ENCODE peak calls at places on chromosomes 3 and 15, in nine cellular contexts. I is GM13977; S is globus pallidus; V is activated naive CD8-positive, alpha-beta T cell treated with anti-CD3 and anti-CD28 coated beads for 36 hours; E is GM12892; U is NCI-H748 treated with DMSO at 0.1 percent for 48 hours; O is LHCN-M2; D is BE2C; A is M059J. P is an unnamed sample.

GRCh38 chr3:45992133-45992729 is 3.4 kb downstream of the FYCO1 start:
- DNase-seq in O (no peak), I (no peak), S (no peak), V (no peak), A (no peak), E (no peak), U (no peak), D (no peak), P (no peak)

GRCh38 chr15:90347666-90348065 is 4.4 kb upstream of the ZNF774 start:
- DNase-seq in D (no peak), I (no peak), E (no peak), A (no peak), U (no peak), S (no peak), O (no peak), V (no peak), P (no peak)

GRCh38 chr3:128080323-128080898 is 28.2 kb downstream of the SEC61A1 start:
- DNase-seq in O (peak), I (no peak), U (no peak), A (peak), S (no peak), D (no peak), V (no peak), E (no peak), P (no peak)

GRCh38 chr15:68419301-68420175 is 12.4 kb downstream of the ITGA11 start:
- DNase-seq in O (peak), E (no peak), U (no peak), V (no peak), A (peak), D (no peak), S (no peak), I (no peak), P (peak)

GRCh38 chr15:33016405-33017024 is 178.0 kb downstream of the FMN1 start:
- DNase-seq in D (no peak), E (no peak), U (no peak), S (no peak), V (no peak), O (no peak), I (no peak), A (no peak), P (no peak)

GRCh38 chr15:51093865-51094605 is 671 bp downstream of the TNFAIP8L3 start:
- DNase-seq in S (no peak), D (no peak), I (peak), E (no peak), V (no peak), U (no peak), O (peak), A (no peak), P (peak)

GRCh38 chr3:149657796-149658443 is at the start of gene WWTR1:
- DNase-seq in D (peak), E (peak), S (peak), I (peak), O (peak), U (peak), V (peak), A (peak), P (peak)

GRCh38 chr15:39717134-39717533 is 65.5 kb downstream of the FSIP1 start:
- DNase-seq in D (no peak), A (no peak), V (no peak), U (no peak), E (no peak), S (no peak), I (no peak), O (no peak), P (no peak)

GRCh38 chr15:75775296-75776074 is 62.8 kb upstream of the CSPG4 start:
- DNase-seq in I (no peak), O (no peak), U (no peak), V (no peak), A (peak), S (no peak), D (peak), E (no peak), P (no peak)

GRCh38 chr3:24985631-24986030 is 442.4 kb upstream of the RARB start:
- DNase-seq in V (no peak), S (no peak), I (no peak), U (no peak), O (no peak), D (no peak), A (no peak), E (no peak), P (no peak)

GRCh38 chr15:68812596-68813548 is 7.8 kb downstream of the ANP32A start:
- DNase-seq in D (no peak), S (no peak), E (no peak), U (no peak), I (no peak), V (no peak), A (no peak), O (no peak), P (no peak)

GRCh38 chr15:91055548-91056331 is 33.3 kb upstream of the VPS33B start:
- DNase-seq in O (peak), S (peak), D (peak), E (no peak), V (peak), A (peak), I (peak), U (peak), P (peak)

GRCh38 chr15:70362911-70363310 is 265.2 kb upstream of the TLE3 start:
- DNase-seq in A (peak), D (peak), O (no peak), V (no peak), S (no peak), I (no peak), E (no peak), U (no peak), P (peak)

GRCh38 chr3:177211503-177212277 is 14.4 kb upstream of the TBL1XR1 start:
- DNase-seq in O (no peak), E (no peak), D (no peak), I (no peak), V (no peak), S (no peak), U (peak), A (no peak), P (no peak)

GRCh38 chr15:80309769-80310384 is 57.9 kb upstream of the CTXND1 start:
- DNase-seq in A (peak), U (no peak), I (no peak), O (peak), V (no peak), D (peak), S (no peak), E (no peak), P (peak)

GRCh38 chr3:183541738-183542137 is 13.8 kb downstream of the KLHL6 start:
- DNase-seq in E (no peak), V (no peak), I (no peak), U (no peak), S (no peak), D (no peak), A (peak), O (no peak), P (no peak)

GRCh38 chr3:160448845-160449659 is 534 bp downstream of the TRIM59 start:
- DNase-seq in V (no peak), E (peak), I (peak), S (peak), U (no peak), O (peak), A (peak), D (no peak), P (no peak)

GRCh38 chr3:125212509-125213372 is at the start of gene SLC12A8:
- DNase-seq in D (peak), S (no peak), I (peak), A (peak), O (no peak), E (no peak), V (peak), U (no peak), P (no peak)

GRCh38 chr3:43996379-43997301 is 245.0 kb upstream of the TOPAZ1 start:
- DNase-seq in D (peak), V (peak), S (peak), I (peak), O (peak), U (peak), E (peak), A (peak), P (no peak)

GRCh38 chr15:72342385-72342784 is 22.4 kb upstream of the CELF6 start:
- DNase-seq in O (no peak), D (peak), S (no peak), V (peak), I (no peak), U (no peak), A (peak), E (no peak), P (peak)

GRCh38 chr3:146834917-146835316 is 229.8 kb upstream of the PLSCR5 start:
- DNase-seq in I (no peak), A (no peak), S (no peak), O (no peak), V (no peak), U (no peak), D (no peak), E (no peak), P (no peak)

GRCh38 chr3:191136347-191136746 is 62.7 kb upstream of the OSTN start:
- DNase-seq in A (peak), I (no peak), E (no peak), V (no peak), S (no peak), O (peak), U (no peak), D (no peak), P (no peak)

GRCh38 chr3:47849186-47850061 is 46.5 kb downstream of the DHX30 start:
- DNase-seq in S (no peak), U (no peak), A (no peak), E (no peak), V (no peak), D (no peak), O (no peak), I (no peak), P (no peak)

GRCh38 chr15:77527831-77528231 is 104.9 kb downstream of the LINGO1 start:
- DNase-seq in O (no peak), D (no peak), A (no peak), I (no peak), E (no peak), S (no peak), V (no peak), U (no peak), P (no peak)

GRCh38 chr3:98986073-98986472 is 84.6 kb upstream of the DCBLD2 start:
- DNase-seq in U (no peak), S (no peak), V (no peak), A (peak), O (peak), E (no peak), I (no peak), D (no peak), P (peak)

GRCh38 chr3:70358978-70359580 is 46.6 kb upstream of the MDFIC2 start:
- DNase-seq in E (no peak), V (no peak), U (peak), I (no peak), A (peak), D (peak), O (peak), S (peak), P (peak)

GRCh38 chr15:29343229-29343628 is 73.6 kb upstream of the NSMCE3 start:
- DNase-seq in D (no peak), V (no peak), O (no peak), I (no peak), U (no peak), S (no peak), A (no peak), E (no peak), P (no peak)

GRCh38 chr3:160911399-160911798 is 155.4 kb downstream of the PPM1L start:
- DNase-seq in S (no peak), A (no peak), E (no peak), V (no peak), O (no peak), U (no peak), I (no peak), D (no peak), P (no peak)

GRCh38 chr15:65338366-65338765 is 33.9 kb downstream of the RNU5B-1 start:
- DNase-seq in A (no peak), U (peak), V (no peak), I (no peak), S (no peak), E (no peak), O (no peak), D (no peak), P (no peak)

GRCh38 chr15:77804210-77804609 is 171.5 kb upstream of the LINGO1 start:
- DNase-seq in E (no peak), O (no peak), U (no peak), A (no peak), V (no peak), S (no peak), I (no peak), D (no peak), P (no peak)

GRCh38 chr3:184727357-184728060 is 15.6 kb upstream of the MAGEF1 start:
- DNase-seq in I (peak), U (peak), O (peak), E (no peak), D (peak), V (peak), S (peak), A (peak), P (peak)

GRCh38 chr15:57150066-57150865 is 226.0 kb upstream of the CGNL1 start:
- DNase-seq in E (no peak), I (no peak), O (no peak), U (no peak), A (peak), S (no peak), V (no peak), D (no peak), P (no peak)

GRCh38 chr3:169846458-169847193 is 23.1 kb downstream of the LRRC31 start:
- DNase-seq in I (peak), O (peak), E (peak), S (no peak), A (peak), V (no peak), U (no peak), D (no peak), P (no peak)

GRCh38 chr3:69879051-69879450 is 120.5 kb upstream of the SAMMSON start:
- DNase-seq in A (no peak), I (no peak), O (no peak), D (no peak), U (no peak), V (no peak), E (no peak), S (no peak), P (no peak)

GRCh38 chr15:84643838-84644237 is 10.2 kb downstream of the WDR73 start:
- DNase-seq in V (no peak), D (no peak), S (no peak), E (no peak), A (no peak), O (no peak), U (no peak), I (no peak), P (no peak)

GRCh38 chr3:100005670-100006393 is 108.5 kb downstream of the FILIP1L start:
- DNase-seq in S (no peak), I (no peak), O (peak), U (no peak), A (no peak), D (no peak), V (no peak), E (no peak), P (no peak)

GRCh38 chr3:143963946-143964345 is 7.7 kb upstream of the DIPK2A start:
- DNase-seq in V (no peak), O (no peak), D (no peak), S (no peak), I (no peak), A (no peak), U (no peak), E (no peak), P (no peak)